ENCODE peak calls at places on chromosome 2, in seven cellular contexts. One of them, this sample, is unnamed.

GRCh38 chr2:20429528-20429927 is 17.3 kb upstream of the RHOB start:
- DNase-seq in upper lobe of right lung: no peak
- DNase-seq in PC-9: no peak
- DNase-seq in psoas muscle: no peak
- DNase-seq in tibial nerve: peak
- DNase-seq in ovary: no peak
- DNase-seq in PC-3: no peak
- DNase-seq in this sample: peak

GRCh38 chr2:159123786-159124185 is 155.3 kb downstream of the TANC1 start:
- DNase-seq in upper lobe of right lung: no peak
- DNase-seq in tibial nerve: no peak
- DNase-seq in ovary: no peak
- DNase-seq in PC-3: no peak
- DNase-seq in psoas muscle: no peak
- DNase-seq in PC-9: no peak
- DNase-seq in this sample: no peak

GRCh38 chr2:157257312-157258252 is at the start of gene GALNT5:
- DNase-seq in psoas muscle: no peak
- DNase-seq in ovary: no peak
- DNase-seq in upper lobe of right lung: peak
- DNase-seq in PC-9: peak
- DNase-seq in tibial nerve: no peak
- DNase-seq in PC-3: no peak
- DNase-seq in this sample: no peak

GRCh38 chr2:69436594-69436936 is 670 bp downstream of the NFU1 start:
- DNase-seq in ovary: no peak
- DNase-seq in PC-3: peak
- DNase-seq in upper lobe of right lung: no peak
- DNase-seq in PC-9: no peak
- DNase-seq in tibial nerve: no peak
- DNase-seq in psoas muscle: no peak
- DNase-seq in this sample: no peak

GRCh38 chr2:217662984-217663602 is 339.7 kb downstream of the TNS1 start:
- DNase-seq in tibial nerve: no peak
- DNase-seq in upper lobe of right lung: no peak
- DNase-seq in ovary: no peak
- DNase-seq in psoas muscle: no peak
- DNase-seq in PC-3: peak
- DNase-seq in PC-9: no peak
- DNase-seq in this sample: no peak

GRCh38 chr2:167052825-167053224 is 164.5 kb downstream of the XIRP2 start:
- DNase-seq in PC-3: peak
- DNase-seq in psoas muscle: no peak
- DNase-seq in upper lobe of right lung: no peak
- DNase-seq in ovary: no peak
- DNase-seq in PC-9: no peak
- DNase-seq in tibial nerve: no peak
- DNase-seq in this sample: no peak

GRCh38 chr2:109560265-109560664 is 53.5 kb downstream of the SEPTIN10 start:
- DNase-seq in upper lobe of right lung: no peak
- DNase-seq in PC-9: no peak
- DNase-seq in tibial nerve: no peak
- DNase-seq in PC-3: peak
- DNase-seq in psoas muscle: no peak
- DNase-seq in ovary: no peak
- DNase-seq in this sample: no peak

GRCh38 chr2:135773917-135774316 is 32.3 kb downstream of the UBXN4 start:
- DNase-seq in upper lobe of right lung: no peak
- DNase-seq in psoas muscle: no peak
- DNase-seq in PC-9: no peak
- DNase-seq in ovary: no peak
- DNase-seq in PC-3: no peak
- DNase-seq in tibial nerve: no peak
- DNase-seq in this sample: no peak

GRCh38 chr2:168064011-168064998 is 183.1 kb downstream of the STK39 start:
- DNase-seq in tibial nerve: no peak
- DNase-seq in ovary: no peak
- DNase-seq in PC-9: no peak
- DNase-seq in upper lobe of right lung: no peak
- DNase-seq in psoas muscle: no peak
- DNase-seq in PC-3: no peak
- DNase-seq in this sample: no peak

GRCh38 chr2:12805032-12805431 is 88.3 kb downstream of the TRIB2 start:
- DNase-seq in PC-9: no peak
- DNase-seq in tibial nerve: no peak
- DNase-seq in psoas muscle: no peak
- DNase-seq in ovary: no peak
- DNase-seq in upper lobe of right lung: no peak
- DNase-seq in PC-3: no peak
- DNase-seq in this sample: no peak

GRCh38 chr2:188399159-188399558 is 107.5 kb downstream of the GULP1 start:
- DNase-seq in ovary: no peak
- DNase-seq in PC-3: no peak
- DNase-seq in psoas muscle: no peak
- DNase-seq in upper lobe of right lung: no peak
- DNase-seq in tibial nerve: no peak
- DNase-seq in PC-9: no peak
- DNase-seq in this sample: no peak

GRCh38 chr2:25228848-25229674 is 60.7 kb upstream of the POMC start:
- DNase-seq in upper lobe of right lung: peak
- DNase-seq in PC-9: peak
- DNase-seq in tibial nerve: peak
- DNase-seq in psoas muscle: peak
- DNase-seq in PC-3: peak
- DNase-seq in ovary: peak
- DNase-seq in this sample: peak

GRCh38 chr2:226838758-226839555 is 3.1 kb downstream of the RHBDD1 start:
- DNase-seq in psoas muscle: no peak
- DNase-seq in upper lobe of right lung: no peak
- DNase-seq in tibial nerve: no peak
- DNase-seq in ovary: no peak
- DNase-seq in PC-3: peak
- DNase-seq in PC-9: no peak
- DNase-seq in this sample: no peak

GRCh38 chr2:104755026-104755856 is 98.7 kb upstream of the POU3F3 start:
- DNase-seq in ovary: no peak
- DNase-seq in upper lobe of right lung: no peak
- DNase-seq in PC-9: no peak
- DNase-seq in psoas muscle: no peak
- DNase-seq in PC-3: no peak
- DNase-seq in tibial nerve: no peak
- DNase-seq in this sample: no peak

GRCh38 chr2:163731735-163732134 is 4.1 kb downstream of the FIGN start:
- DNase-seq in PC-3: no peak
- DNase-seq in upper lobe of right lung: no peak
- DNase-seq in ovary: no peak
- DNase-seq in psoas muscle: no peak
- DNase-seq in tibial nerve: no peak
- DNase-seq in PC-9: no peak
- DNase-seq in this sample: no peak

GRCh38 chr2:54471221-54471711 is 15.1 kb downstream of the SPTBN1 start:
- DNase-seq in upper lobe of right lung: no peak
- DNase-seq in PC-9: peak
- DNase-seq in ovary: peak
- DNase-seq in tibial nerve: no peak
- DNase-seq in PC-3: peak
- DNase-seq in psoas muscle: no peak
- DNase-seq in this sample: no peak

GRCh38 chr2:28683100-28683706 is 68.4 kb upstream of the PPP1CB start:
- DNase-seq in tibial nerve: peak
- DNase-seq in PC-9: peak
- DNase-seq in PC-3: peak
- DNase-seq in psoas muscle: peak
- DNase-seq in upper lobe of right lung: peak
- DNase-seq in ovary: peak
- DNase-seq in this sample: peak

GRCh38 chr2:217691920-217692666 is 310.7 kb downstream of the TNS1 start:
- DNase-seq in ovary: peak
- DNase-seq in psoas muscle: peak
- DNase-seq in PC-3: no peak
- DNase-seq in tibial nerve: no peak
- DNase-seq in PC-9: peak
- DNase-seq in upper lobe of right lung: peak
- DNase-seq in this sample: no peak

GRCh38 chr2:177175917-177176668 is 36.5 kb upstream of the HNRNPA3 start:
- DNase-seq in psoas muscle: no peak
- DNase-seq in upper lobe of right lung: no peak
- DNase-seq in PC-3: peak
- DNase-seq in ovary: no peak
- DNase-seq in tibial nerve: no peak
- DNase-seq in PC-9: no peak
- DNase-seq in this sample: no peak

GRCh38 chr2:207337234-207338219 is 171.8 kb upstream of the KLF7 start:
- DNase-seq in PC-9: no peak
- DNase-seq in PC-3: peak
- DNase-seq in ovary: no peak
- DNase-seq in psoas muscle: no peak
- DNase-seq in upper lobe of right lung: no peak
- DNase-seq in tibial nerve: no peak
- DNase-seq in this sample: no peak

DNA sequence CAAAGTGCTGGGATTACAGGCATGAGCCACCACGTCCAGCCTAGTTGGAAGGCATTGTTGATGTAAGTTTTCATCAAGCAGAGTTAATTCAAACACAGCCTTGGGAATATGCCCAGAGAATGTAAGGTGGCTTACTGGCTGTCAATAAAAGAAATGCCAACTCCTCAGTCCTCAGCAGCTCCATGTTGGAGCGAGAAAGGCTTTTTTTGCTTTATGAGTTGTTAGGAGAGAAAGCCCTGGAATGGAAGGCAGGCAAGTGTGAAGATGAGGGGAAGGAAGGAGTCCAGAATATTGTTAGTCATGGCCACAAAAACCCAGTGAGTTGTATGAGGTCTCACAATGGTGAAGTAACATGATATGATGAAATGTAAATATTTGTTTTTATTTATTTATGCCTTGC is 57.1 kb downstream of the MAP4K4 start:
- DNase-seq in ovary: no peak
- DNase-seq in upper lobe of right lung: no peak
- DNase-seq in PC-3: peak
- DNase-seq in psoas muscle: no peak
- DNase-seq in PC-9: no peak
- DNase-seq in tibial nerve: no peak
- DNase-seq in this sample: no peak
- H3K27ac ChIP-seq in ovary: no peak
- H3K27ac ChIP-seq in upper lobe of right lung: no peak
- H3K27ac ChIP-seq in PC-3: peak
- H3K27ac ChIP-seq in psoas muscle: peak
- H3K27ac ChIP-seq in PC-9: peak
- H3K27ac ChIP-seq in tibial nerve: peak
- H3K27ac ChIP-seq in this sample: no peak

GRCh38 chr2:174340400-174341300 is 5.9 kb downstream of the SP9 start:
- DNase-seq in PC-3: peak
- DNase-seq in psoas muscle: peak
- DNase-seq in ovary: no peak
- DNase-seq in tibial nerve: no peak
- DNase-seq in PC-9: no peak
- DNase-seq in upper lobe of right lung: no peak
- DNase-seq in this sample: no peak

GRCh38 chr2:174339571-174339966 is 4.8 kb downstream of the SP9 start:
- DNase-seq in ovary: no peak
- DNase-seq in upper lobe of right lung: no peak
- DNase-seq in psoas muscle: no peak
- DNase-seq in PC-3: no peak
- DNase-seq in tibial nerve: no peak
- DNase-seq in PC-9: no peak
- DNase-seq in this sample: no peak

GRCh38 chr2:174341301-174341994 is 6.7 kb downstream of the SP9 start:
- DNase-seq in ovary: peak
- DNase-seq in upper lobe of right lung: peak
- DNase-seq in tibial nerve: peak
- DNase-seq in PC-9: peak
- DNase-seq in PC-3: peak
- DNase-seq in psoas muscle: peak
- DNase-seq in this sample: peak

GRCh38 chr2:174338626-174339570 is 4.1 kb downstream of the SP9 start:
- DNase-seq in upper lobe of right lung: no peak
- DNase-seq in PC-3: no peak
- DNase-seq in psoas muscle: no peak
- DNase-seq in tibial nerve: no peak
- DNase-seq in ovary: no peak
- DNase-seq in PC-9: no peak
- DNase-seq in this sample: no peak

DNA sequence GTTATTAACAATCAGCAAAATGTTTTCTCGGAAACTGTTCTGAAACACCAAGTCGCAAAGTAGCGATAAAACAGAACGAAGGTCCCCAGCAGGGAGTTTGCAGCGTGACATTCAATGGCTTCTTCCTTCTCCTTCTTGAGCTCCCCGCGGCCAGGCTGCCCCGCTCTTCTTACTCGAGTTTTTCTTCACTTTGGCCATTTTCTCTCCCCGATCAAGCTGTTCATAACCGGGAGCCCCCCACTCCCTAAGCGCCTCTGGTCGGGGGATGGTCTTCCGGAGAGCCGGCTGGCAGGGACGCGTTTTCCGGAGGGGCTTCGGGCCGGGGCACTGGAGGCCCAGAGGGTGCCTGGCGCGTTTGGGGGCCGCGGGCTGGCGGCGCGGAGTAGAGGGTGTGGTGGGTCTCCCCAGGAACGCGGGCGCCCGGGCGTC is 5.2 kb downstream of the SP9 start:
- DNase-seq in psoas muscle: no peak
- DNase-seq in tibial nerve: no peak
- DNase-seq in ovary: no peak
- DNase-seq in PC-3: peak
- DNase-seq in upper lobe of right lung: no peak
- DNase-seq in PC-9: no peak
- DNase-seq in this sample: no peak
- H3K4me3 ChIP-seq in psoas muscle: peak
- H3K4me3 ChIP-seq in tibial nerve: no peak
- H3K4me3 ChIP-seq in ovary: no peak
- H3K4me3 ChIP-seq in PC-3: peak
- H3K4me3 ChIP-seq in upper lobe of right lung: no peak
- H3K4me3 ChIP-seq in PC-9: no peak
- H3K4me3 ChIP-seq in this sample: no peak

GRCh38 chr2:227942021-227942420 is 70.6 kb downstream of the DAW1 start:
- DNase-seq in upper lobe of right lung: no peak
- DNase-seq in PC-9: no peak
- DNase-seq in ovary: no peak
- DNase-seq in tibial nerve: no peak
- DNase-seq in PC-3: peak
- DNase-seq in psoas muscle: no peak
- DNase-seq in this sample: no peak

GRCh38 chr2:227933891-227934290 is 62.5 kb downstream of the DAW1 start:
- DNase-seq in ovary: no peak
- DNase-seq in PC-3: no peak
- DNase-seq in psoas muscle: no peak
- DNase-seq in upper lobe of right lung: no peak
- DNase-seq in PC-9: no peak
- DNase-seq in tibial nerve: no peak
- DNase-seq in this sample: no peak

GRCh38 chr2:227939271-227940027 is 68.0 kb downstream of the DAW1 start:
- DNase-seq in tibial nerve: no peak
- DNase-seq in PC-3: peak
- DNase-seq in upper lobe of right lung: no peak
- DNase-seq in PC-9: no peak
- DNase-seq in psoas muscle: no peak
- DNase-seq in ovary: no peak
- DNase-seq in this sample: no peak
- TF ChIP-seq CTCF in tibial nerve: no peak
- TF ChIP-seq CTCF in PC-3: peak
- TF ChIP-seq CTCF in upper lobe of right lung: peak
- TF ChIP-seq CTCF in PC-9: peak
- TF ChIP-seq CTCF in psoas muscle: no peak
- TF ChIP-seq CTCF in ovary: no peak
- TF ChIP-seq CTCF in this sample: peak

GRCh38 chr2:176172748-176173586 is 15.5 kb upstream of the HOXD1 start:
- DNase-seq in PC-3: no peak
- DNase-seq in psoas muscle: no peak
- DNase-seq in upper lobe of right lung: no peak
- DNase-seq in PC-9: no peak
- DNase-seq in tibial nerve: no peak
- DNase-seq in ovary: no peak
- DNase-seq in this sample: no peak
- H3K27ac ChIP-seq in PC-3: no peak
- H3K27ac ChIP-seq in psoas muscle: no peak
- H3K27ac ChIP-seq in upper lobe of right lung: no peak
- H3K27ac ChIP-seq in PC-9: no peak
- H3K27ac ChIP-seq in tibial nerve: no peak
- H3K27ac ChIP-seq in ovary: no peak
- H3K27ac ChIP-seq in this sample: no peak

This sample was measured in pancreas.